ENCODE peak calls at places on chromosome 11, in seven cellular contexts. E, U, Z, I, G, A and S are unnamed samples.

GRCh38 chr11:122633219-122633829 is 22.2 kb upstream of the UBASH3B start:
- DNase-seq in E (no peak), U (no peak), Z (peak; percentile 41), I (peak; percentile 33), G (peak; percentile 38), A (no peak), S (no peak)

GRCh38 chr11:74257934-74258553 is 53.4 kb downstream of the P4HA3 start:
- DNase-seq in E (peak; percentile 23), U (no peak), Z (no peak), I (no peak), G (no peak), A (no peak), S (peak; percentile 66)

GRCh38 chr11:7079545-7080135 is 9.2 kb upstream of the RBMXL2 start:
- DNase-seq in E (no peak), U (no peak), Z (peak; percentile 33), I (no peak), G (no peak), A (no peak), S (no peak)

GRCh38 chr11:5486003-5486402 is 2.5 kb upstream of the OR52D1 start:
- DNase-seq in E (no peak), U (no peak), Z (no peak), I (no peak), G (no peak), A (no peak), S (no peak)

GRCh38 chr11:35047179-35047578 is 91.8 kb upstream of the CD44 start:
- DNase-seq in E (no peak), U (no peak), Z (no peak), I (peak; percentile 77), G (peak; percentile 71), A (peak; percentile 53), S (no peak)

GRCh38 chr11:114099392-114100178 is 40.1 kb downstream of the ZBTB16 start:
- DNase-seq in E (no peak), U (no peak), Z (no peak), I (no peak), G (no peak), A (no peak), S (no peak)

GRCh38 chr11:129593098-129593497 is 217.4 kb downstream of the BARX2 start:
- DNase-seq in E (no peak), U (no peak), Z (no peak), I (no peak), G (no peak), A (no peak), S (no peak)

GRCh38 chr11:65424200-65425104 is 1.9 kb downstream of the NEAT1 start:
- DNase-seq in E (no peak), U (peak; percentile 75), Z (no peak), I (peak; percentile 44), G (peak; percentile 63), A (peak; percentile 32), S (peak; percentile 29)

GRCh38 chr11:48150213-48150612 is 66.4 kb upstream of the OR4B1 start:
- DNase-seq in E (no peak), U (no peak), Z (no peak), I (no peak), G (no peak), A (no peak), S (no peak)

GRCh38 chr11:96015911-96016565 is 92.1 kb upstream of the MTMR2 start:
- DNase-seq in E (no peak), U (no peak), Z (peak; percentile 33), I (peak; percentile 56), G (peak; percentile 75), A (peak; percentile 12), S (no peak)

GRCh38 chr11:85821636-85822035 is 10.7 kb upstream of the SYTL2 start:
- DNase-seq in E (no peak), U (no peak), Z (no peak), I (no peak), G (no peak), A (no peak), S (no peak)

GRCh38 chr11:2788751-2789140 is 89.0 kb upstream of the KCNQ1OT1 start:
- DNase-seq in E (no peak), U (no peak), Z (no peak), I (no peak), G (no peak), A (no peak), S (no peak)

GRCh38 chr11:61680622-61681191 is 516 bp downstream of the DAGLA start:
- DNase-seq in E (no peak), U (no peak), Z (no peak), I (no peak), G (no peak), A (no peak), S (no peak)

GRCh38 chr11:109304159-109304558 is 117.8 kb upstream of the C11orf87 start:
- DNase-seq in E (no peak), U (no peak), Z (no peak), I (no peak), G (no peak), A (no peak), S (no peak)

GRCh38 chr11:91310085-91310484 is 914.5 kb upstream of the FAT3 start:
- DNase-seq in E (no peak), U (no peak), Z (no peak), I (no peak), G (no peak), A (no peak), S (no peak)

GRCh38 chr11:81869337-81870065 is 864.2 kb downstream of the FAM181B start:
- DNase-seq in E (no peak), U (no peak), Z (no peak), I (peak; percentile 90), G (peak; percentile 84), A (peak; percentile 81), S (no peak)

GRCh38 chr11:43789700-43790443 is 90.8 kb upstream of the ALKBH3 start:
- DNase-seq in E (no peak), U (no peak), Z (no peak), I (no peak), G (no peak), A (no peak), S (no peak)

GRCh38 chr11:120136356-120136755 is 1.6 kb downstream of the TRIM29 start:
- DNase-seq in E (no peak), U (no peak), Z (no peak), I (no peak), G (no peak), A (no peak), S (no peak)

DNA sequence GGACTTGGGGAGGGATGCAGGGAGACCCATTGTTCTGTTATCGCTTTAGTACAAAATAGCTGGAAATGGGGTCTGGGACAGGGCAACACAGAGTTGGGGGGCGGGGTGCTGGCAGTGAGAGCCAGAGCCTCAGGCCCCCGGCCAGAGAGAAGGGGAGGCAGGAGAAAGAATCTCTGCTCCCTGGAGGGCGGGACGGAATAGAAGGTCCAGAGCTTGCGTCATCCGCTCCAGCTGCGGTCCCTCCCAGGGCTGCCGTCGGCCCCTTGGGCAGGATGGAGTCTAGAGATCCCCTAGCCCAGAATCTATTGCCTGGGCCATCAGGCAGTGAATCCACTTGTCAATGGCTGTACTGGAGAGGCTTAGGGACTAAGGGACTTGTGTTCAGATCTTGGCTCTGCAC is 5.0 kb downstream of the TP53I11 start:
- DNase-seq in E (no peak), U (no peak), Z (no peak), I (no peak), G (no peak), A (no peak), S (peak; percentile 37)
- H3K4me1 ChIP-seq in E (peaks cover 12% of the 10 kb centered on the region), U (no peaks in the 10 kb centered on the region), Z (peaks cover 2% of the 10 kb centered on the region), I (peaks cover 11% of the 10 kb centered on the region), G (no peaks in the 10 kb centered on the region), A (peaks cover 4% of the 10 kb centered on the region), S (peaks cover 46% of the 10 kb centered on the region)

DNA sequence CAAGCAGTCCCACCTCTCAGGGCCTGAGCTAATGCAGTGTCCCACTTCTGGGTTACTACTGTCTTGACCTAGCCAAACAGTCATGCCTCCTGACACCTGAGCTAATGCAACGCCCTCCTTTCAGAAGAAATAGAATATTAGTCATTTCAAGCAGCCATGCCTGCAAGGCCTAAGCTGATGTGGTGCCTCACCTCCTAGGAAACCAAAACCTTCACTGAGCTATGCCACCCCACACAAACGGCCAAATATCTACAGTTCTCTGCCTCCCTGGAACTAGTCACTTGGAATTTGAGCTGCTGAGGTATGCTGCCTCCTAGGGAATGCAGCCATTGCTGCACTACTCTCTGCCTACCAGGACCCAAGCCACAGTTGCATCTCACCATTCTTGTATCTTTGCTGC is 8.3 kb upstream of the MS4A6E start:
- DNase-seq in E (no peak), U (no peak), Z (no peak), I (no peak), G (no peak), A (no peak), S (no peak)
- H3K9me3 ChIP-seq in E (no peaks in the 10 kb centered on the region), U (no peaks in the 10 kb centered on the region), Z (no peaks in the 10 kb centered on the region), I (peaks cover 3% of the 10 kb centered on the region), G (peaks cover 6% of the 10 kb centered on the region), A (peaks cover 8% of the 10 kb centered on the region), S (peaks cover 8% of the 10 kb centered on the region)

GRCh38 chr11:1547467-1548098 is 24.5 kb downstream of the DUSP8 start:
- DNase-seq in E (no peak), U (no peak), Z (no peak), I (no peak), G (no peak), A (no peak), S (no peak)

GRCh38 chr11:1544536-1544935 is 27.5 kb downstream of the DUSP8 start:
- DNase-seq in E (no peak), U (no peak), Z (no peak), I (no peak), G (no peak), A (no peak), S (no peak)

GRCh38 chr11:1545432-1545831 is 26.6 kb downstream of the DUSP8 start:
- DNase-seq in E (no peak), U (no peak), Z (no peak), I (no peak), G (no peak), A (no peak), S (no peak)

GRCh38 chr11:1546536-1547466 is 25.3 kb downstream of the DUSP8 start:
- DNase-seq in E (no peak), U (no peak), Z (peak; percentile 81), I (peak; percentile 50), G (no peak), A (no peak), S (no peak)

DNA sequence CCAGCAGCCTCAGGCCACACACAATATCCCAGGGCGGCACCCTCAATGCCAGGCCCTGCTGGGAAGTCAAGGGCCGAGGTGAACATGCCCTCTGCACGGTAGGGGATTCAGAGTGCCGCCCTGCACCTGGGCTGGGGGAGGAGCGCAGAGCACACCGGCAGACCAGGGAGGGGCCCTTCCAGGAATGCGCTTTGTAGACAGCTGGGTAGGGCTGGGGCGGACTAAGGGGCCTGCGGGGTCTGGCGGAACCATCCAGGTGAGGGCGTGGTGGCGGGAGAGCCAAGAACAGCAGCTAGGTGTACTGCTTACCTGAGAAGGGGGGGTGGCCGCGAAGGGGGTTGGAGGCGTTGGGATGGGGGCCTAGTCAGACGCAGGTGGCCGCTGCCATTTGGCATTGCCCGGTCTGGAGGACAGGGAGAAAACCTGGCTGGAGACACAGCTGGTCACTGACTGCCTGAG is 26.0 kb downstream of the DUSP8 start:
- DNase-seq in E (no peak), U (no peak), Z (peak; percentile 83), I (no peak), G (no peak), A (no peak), S (no peak)
- H3K27me3 ChIP-seq in E (no peaks in the 10 kb centered on the region), U (no peaks in the 10 kb centered on the region), Z (peaks cover 8% of the 10 kb centered on the region), I (peaks cover 12% of the 10 kb centered on the region), G (peaks cover 5% of the 10 kb centered on the region), A (peaks cover 32% of the 10 kb centered on the region), S (no peaks in the 10 kb centered on the region)

DNA sequence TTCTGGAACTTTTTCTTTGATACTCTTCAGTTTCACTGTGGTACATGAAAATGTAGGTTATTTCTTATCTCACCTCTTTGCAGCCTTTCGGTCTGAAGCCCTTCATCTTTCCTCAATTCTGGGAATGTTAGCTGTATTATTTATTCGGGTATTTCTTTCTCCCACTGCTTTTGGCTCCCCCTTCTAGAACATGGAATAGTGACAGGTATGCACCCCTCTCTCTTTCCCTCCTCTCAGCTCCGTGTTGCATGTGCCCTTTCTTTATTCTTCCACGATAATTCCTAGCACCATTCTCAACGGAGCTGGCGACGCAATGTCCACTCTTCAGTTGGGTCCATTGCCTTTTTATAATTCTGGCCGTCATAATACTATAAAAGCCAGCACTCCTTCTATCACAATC is 24.1 kb upstream of the B4GALNT4 start:
- DNase-seq in E (no peak), U (no peak), Z (no peak), I (no peak), G (no peak), A (no peak), S (no peak)
- H3K4me1 ChIP-seq in E (peaks cover 12% of the 10 kb centered on the region), U (no peaks in the 10 kb centered on the region), Z (no peaks in the 10 kb centered on the region), I (no peaks in the 10 kb centered on the region), G (no peaks in the 10 kb centered on the region), A (no peaks in the 10 kb centered on the region), S (no peaks in the 10 kb centered on the region)